ENCODE peak calls at places on chromosome 9, in four cellular contexts. T, K, L and Q are unnamed samples.

GRCh38 chr9:20043461-20043860 is 254.6 kb upstream of the SLC24A2 start:
- DNase-seq in T (no peak), K (no peak), L (no peak), Q (no peak)

GRCh38 chr9:76269789-76270188 is 124.4 kb downstream of the RFK start:
- DNase-seq in T (no peak), K (no peak), L (no peak), Q (peak; percentile 80)

GRCh38 chr9:137987244-137988030 is 109.9 kb downstream of the CACNA1B start:
- DNase-seq in T (no peak), K (no peak), L (no peak), Q (peak; percentile 24)

GRCh38 chr9:122468735-122469134 is 9.0 kb downstream of the OR1J1 start:
- DNase-seq in T (no peak), K (no peak), L (no peak), Q (no peak)

GRCh38 chr9:126805546-126806262 is 864 bp downstream of the ZBTB43 start:
- DNase-seq in T (peak; percentile 70), K (no peak), L (peak; percentile 12), Q (peak; percentile 69)

GRCh38 chr9:109129470-109130197 is 9.9 kb upstream of the TMEM245 start:
- DNase-seq in T (no peak), K (no peak), L (no peak), Q (no peak)

GRCh38 chr9:133525677-133526076 is 918 bp upstream of the MYMK start:
- DNase-seq in T (no peak), K (no peak), L (no peak), Q (no peak)

GRCh38 chr9:13513710-13514444 is 234.4 kb upstream of the MPDZ start:
- DNase-seq in T (peak; percentile 69), K (no peak), L (peak; percentile 26), Q (no peak)

GRCh38 chr9:135065151-135065550 is 22.3 kb upstream of the OLFM1 start:
- DNase-seq in T (no peak), K (no peak), L (no peak), Q (no peak)

GRCh38 chr9:110049699-110050450 is 158.1 kb downstream of the C9orf152 start:
- DNase-seq in T (no peak), K (peak; percentile 34), L (peak; percentile 59), Q (peak; percentile 45)

GRCh38 chr9:36327903-36328302 is 69.7 kb upstream of the GNE start:
- DNase-seq in T (no peak), K (no peak), L (no peak), Q (peak; percentile 45)

GRCh38 chr9:89662718-89663246 is 58.0 kb downstream of the GADD45G start:
- DNase-seq in T (no peak), K (no peak), L (no peak), Q (no peak)

GRCh38 chr9:88143179-88143578 is 4.9 kb upstream of the SPATA31C2 start:
- DNase-seq in T (no peak), K (no peak), L (no peak), Q (no peak)

GRCh38 chr9:6973762-6974161 is 216.0 kb downstream of the KDM4C start:
- DNase-seq in T (peak; percentile 54), K (no peak), L (no peak), Q (no peak)

GRCh38 chr9:129069128-129069824 is 11.6 kb upstream of the DOLPP1 start:
- DNase-seq in T (no peak), K (no peak), L (no peak), Q (no peak)

GRCh38 chr9:111851536-111851935 is 45.1 kb upstream of the UGCG start:
- DNase-seq in T (peak; percentile 96), K (no peak), L (no peak), Q (peak; percentile 84)

GRCh38 chr9:79020266-79020665 is 551.5 kb upstream of the TLE4 start:
- DNase-seq in T (no peak), K (no peak), L (no peak), Q (no peak)

GRCh38 chr9:127818574-127818973 is 15.9 kb downstream of the FPGS start:
- DNase-seq in T (no peak), K (no peak), L (no peak), Q (no peak)

GRCh38 chr9:34564617-34565016 is 24.9 kb downstream of the CNTFR start:
- DNase-seq in T (no peak), K (no peak), L (no peak), Q (no peak)

GRCh38 chr9:99264070-99264469 is 42.0 kb downstream of the SEC61B start:
- DNase-seq in T (peak; percentile 30), K (peak; percentile 18), L (peak; percentile 8), Q (no peak)

DNA sequence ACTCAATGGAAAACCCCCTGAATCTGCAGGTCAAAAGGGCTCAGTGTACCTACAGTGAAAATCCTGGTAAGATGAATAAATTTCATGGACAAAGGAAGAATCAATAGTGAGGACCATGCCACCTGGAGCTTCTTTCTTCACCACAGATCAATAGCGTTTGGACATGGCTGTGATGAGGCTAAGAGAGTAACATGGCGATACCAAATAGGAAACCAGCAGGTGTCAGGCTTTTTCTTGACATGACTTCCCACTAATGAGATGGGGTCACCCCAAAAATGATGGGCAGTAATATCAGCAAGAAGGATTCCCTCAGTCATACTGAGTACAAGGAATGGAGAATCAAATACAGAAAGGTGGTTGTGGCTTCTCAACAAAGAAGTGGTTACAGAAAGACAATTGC is 208.5 kb upstream of the PLPPR1 start:
- DNase-seq in T (no peak), K (no peak), L (no peak), Q (no peak)
- TF ChIP-seq CTCF in T (no peak), K (no peak), L (no peak), Q (no peak)

DNA sequence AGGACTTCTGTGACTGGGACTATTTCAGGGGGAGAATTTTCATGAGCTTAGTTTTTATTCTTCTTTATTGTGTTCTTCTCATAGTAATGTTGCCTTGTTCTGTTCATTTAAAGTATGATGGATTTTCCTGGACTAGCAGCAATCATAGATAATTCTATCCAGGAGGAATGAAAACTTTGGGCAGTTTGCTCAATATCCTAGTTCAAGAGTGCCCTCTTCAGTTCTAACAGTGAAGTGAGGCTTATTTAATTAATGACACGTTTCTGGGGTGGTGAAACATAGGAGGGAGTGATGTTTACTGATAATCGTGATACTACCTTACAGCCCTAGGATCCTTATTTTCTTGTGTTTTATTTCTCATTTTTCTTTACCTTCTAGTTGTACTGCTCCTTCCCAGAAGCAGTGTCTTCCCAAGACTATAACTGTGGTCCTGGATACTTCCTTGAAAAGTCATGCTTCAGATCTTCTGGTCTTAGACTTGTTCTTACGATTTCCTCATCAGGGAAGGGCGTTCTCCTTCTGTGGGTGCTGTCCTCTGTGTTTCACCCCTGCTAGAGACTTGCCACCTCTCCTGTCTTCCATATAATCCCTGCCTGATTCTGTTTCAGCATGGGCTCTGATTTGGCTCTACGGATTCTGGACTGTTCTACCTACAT is 57.4 kb downstream of the CFAP95 start:
- DNase-seq in T (peak; percentile 63), K (peak; percentile 8), L (no peak), Q (no peak)
- TF ChIP-seq CTCF in T (peak; percentile 58), K (peak; percentile 28), L (peak; percentile 38), Q (peak; percentile 73)

DNA sequence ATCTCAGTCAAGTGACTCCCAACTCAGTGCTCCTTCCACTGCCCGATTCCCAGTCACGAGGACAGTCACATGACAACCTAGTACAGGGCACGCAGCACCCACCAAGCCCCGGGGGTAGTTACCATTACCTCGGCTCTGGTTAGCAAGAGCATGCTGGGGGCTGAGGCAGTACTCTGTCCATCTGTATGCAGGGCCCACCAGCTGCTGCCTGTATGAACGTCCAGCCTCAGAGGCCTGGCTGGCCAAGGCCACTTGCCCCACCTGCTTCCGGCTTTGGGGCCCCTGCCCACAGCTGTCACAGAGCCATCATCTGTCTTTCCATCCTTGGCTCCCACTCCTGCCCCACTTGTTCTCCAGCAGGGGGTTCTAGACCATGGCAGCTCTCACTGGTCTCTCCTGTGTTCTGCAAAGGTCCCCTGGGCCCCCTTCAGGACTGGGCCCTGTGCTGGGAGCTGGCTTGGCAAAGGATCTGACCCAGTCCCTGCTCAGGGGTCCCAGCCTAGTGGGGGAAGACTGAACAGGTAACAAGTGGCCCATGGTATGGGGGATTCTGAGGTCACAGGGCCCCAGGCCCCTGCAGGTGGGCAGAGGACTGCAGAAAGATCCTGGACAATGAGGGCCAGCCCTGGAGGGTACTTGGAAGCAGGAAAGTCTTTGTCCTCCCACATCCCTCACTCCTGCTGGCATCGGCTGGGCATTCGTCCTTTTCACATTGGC is 3.3 kb downstream of the RPL35 start:
- DNase-seq in T (no peak), K (no peak), L (no peak), Q (no peak)
- TF ChIP-seq CTCF in T (no peak), K (no peak), L (no peak), Q (no peak)

DNA sequence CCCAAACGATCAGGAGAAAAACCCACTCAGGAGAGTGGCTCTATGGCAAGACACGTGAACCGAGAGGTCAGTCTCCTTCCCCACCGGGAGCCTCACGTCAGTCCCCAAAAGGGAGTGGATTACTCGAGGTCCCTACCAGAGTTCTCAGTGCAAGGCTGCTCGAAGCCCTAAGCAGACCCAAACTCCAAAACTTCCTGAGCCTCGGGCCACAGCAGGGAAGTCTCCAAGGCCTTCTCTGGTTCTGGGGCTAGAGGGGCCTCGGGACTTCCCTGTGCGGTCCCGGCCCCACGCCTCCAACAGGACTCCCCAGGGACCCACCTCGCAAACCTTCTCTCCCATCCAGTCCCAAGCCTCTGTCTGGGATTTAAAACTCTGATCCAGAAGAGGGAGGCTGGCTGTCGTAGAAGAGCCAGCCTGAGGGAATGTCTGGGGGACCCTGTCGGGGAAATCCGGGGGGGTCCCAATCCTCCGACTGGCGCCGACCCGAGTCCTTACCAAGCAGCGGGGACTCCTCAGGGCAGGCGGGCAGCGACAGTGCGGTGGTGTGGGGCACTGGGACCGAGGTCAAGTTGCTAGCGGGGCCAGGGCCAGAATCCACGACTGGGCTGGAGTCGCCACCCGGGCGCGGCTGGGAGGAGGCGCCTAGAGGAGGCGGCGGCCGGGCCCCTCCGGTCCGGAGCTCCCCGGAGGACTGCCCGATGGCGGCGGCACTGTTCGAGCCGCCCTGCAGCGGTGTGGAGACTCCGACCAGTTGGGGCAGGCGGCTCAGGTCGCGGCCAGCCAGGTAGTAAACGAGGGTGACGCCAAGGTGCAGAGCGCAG is 663 bp downstream of the B4GALT1 start:
- DNase-seq in T (peak; percentile 46), K (peak; percentile 46), L (peak; percentile 64), Q (no peak)
- TF ChIP-seq CTCF in T (no peak), K (no peak), L (no peak), Q (no peak)

DNA sequence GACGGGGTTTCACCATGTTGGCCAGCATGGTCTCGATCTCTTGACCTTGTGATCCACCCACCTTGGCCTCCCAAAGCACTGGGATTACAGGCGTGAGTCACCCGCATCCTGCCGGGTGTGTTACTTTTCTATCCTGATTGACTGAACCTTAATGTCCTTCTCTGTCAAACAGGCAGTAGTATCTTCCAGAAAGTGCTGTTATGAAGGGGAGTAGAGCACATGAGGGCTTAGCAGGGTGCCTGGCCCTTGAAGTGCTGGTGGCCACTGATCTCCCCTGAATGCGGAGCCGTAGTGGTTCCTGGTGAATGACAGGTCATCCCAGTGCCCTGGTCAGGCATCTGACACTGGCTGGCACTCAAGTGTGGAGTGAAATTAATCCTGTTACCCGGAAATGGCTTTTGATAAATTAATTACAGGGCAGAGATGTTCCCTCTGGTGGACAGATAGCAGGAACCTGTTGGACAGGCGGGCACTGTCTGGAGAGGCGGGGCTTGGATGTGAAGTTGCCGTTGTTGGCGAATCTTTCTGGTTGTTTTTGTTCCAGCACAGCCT is 28.4 kb downstream of the PRRC2B start:
- DNase-seq in T (peak; percentile 53), K (no peak), L (no peak), Q (peak; percentile 64)
- TF ChIP-seq CTCF in T (peak; percentile 34), K (no peak), L (no peak), Q (peak; percentile 41)

GRCh38 chr9:114446672-114447450 is 58.4 kb downstream of the WHRN start:
- DNase-seq in T (no peak), K (no peak), L (no peak), Q (no peak)
- TF ChIP-seq CTCF in T (no peak), K (no peak), L (no peak), Q (no peak)

GRCh38 chr9:1738511-1739100 is 276.5 kb upstream of the SMARCA2 start:
- DNase-seq in T (no peak), K (no peak), L (no peak), Q (no peak)

GRCh38 chr9:1726993-1727759 is 288.0 kb upstream of the SMARCA2 start:
- DNase-seq in T (peak; percentile 5), K (peak; percentile 10), L (no peak), Q (no peak)

GRCh38 chr9:1729631-1730030 is 285.5 kb upstream of the SMARCA2 start:
- DNase-seq in T (no peak), K (no peak), L (no peak), Q (no peak)

GRCh38 chr9:1732670-1733069 is 282.5 kb upstream of the SMARCA2 start:
- DNase-seq in T (peak; percentile 36), K (no peak), L (no peak), Q (no peak)
- TF ChIP-seq CTCF in T (peak; percentile 36), K (no peak), L (no peak), Q (no peak)